ENCODE peak calls at places on chromosomes 3 and 15, in eight cellular contexts. R is testis, E is kidney tubule cell, W is myocyte, J is germinal center, Z is body of pancreas, B is C1 segment of cervical spinal cord, S is iPS-NIHi11. U is an unnamed sample.

GRCh38 chr3:14605744-14606143 is 45.8 kb upstream of the CCDC174 start:
- DNase-seq in R (no peak), E (no peak), W (no peak), J (no peak), Z (no peak), B (no peak), S (no peak), U (no peak)

GRCh38 chr3:190038050-190038631 is 82.6 kb downstream of the P3H2 start:
- DNase-seq in R (no peak), E (peak; percentile 82), W (peak; percentile 35), J (no peak), Z (no peak), B (no peak), S (peak; percentile 34), U (no peak)

GRCh38 chr3:175226444-175226843 is 367.3 kb downstream of the NAALADL2 start:
- DNase-seq in R (no peak), E (no peak), W (no peak), J (no peak), Z (no peak), B (no peak), S (no peak), U (no peak)

GRCh38 chr15:91926871-91927270 is 73.4 kb downstream of the SLCO3A1 start:
- DNase-seq in R (no peak), E (no peak), W (no peak), J (no peak), Z (no peak), B (no peak), S (no peak), U (no peak)

GRCh38 chr3:52521881-52522650 is 11.6 kb downstream of the NT5DC2 start:
- DNase-seq in R (no peak), E (no peak), W (no peak), J (no peak), Z (no peak), B (no peak), S (no peak), U (no peak)

GRCh38 chr3:163056874-163057497 is 1560.4 kb downstream of the OTOL1 start:
- DNase-seq in R (peak; percentile 79), E (peak; percentile 26), W (peak; percentile 62), J (peak; percentile 10), Z (peak; percentile 32), B (no peak), S (peak; percentile 74), U (peak; percentile 50)

GRCh38 chr3:186476044-186476468 is 68.1 kb downstream of the CRYGS start:
- DNase-seq in R (no peak), E (no peak), W (no peak), J (no peak), Z (no peak), B (peak; percentile 15), S (no peak), U (peak; percentile 43)

GRCh38 chr15:73190189-73190601 is 137.9 kb downstream of the NEO1 start:
- DNase-seq in R (no peak), E (no peak), W (peak; percentile 1), J (no peak), Z (no peak), B (no peak), S (no peak), U (no peak)

GRCh38 chr3:110995461-110996226 is 76.0 kb upstream of the NECTIN3 start:
- DNase-seq in R (no peak), E (peak; percentile 36), W (no peak), J (no peak), Z (no peak), B (no peak), S (no peak), U (no peak)

GRCh38 chr3:154421067-154421466 is 8.9 kb downstream of the GPR149 start:
- DNase-seq in R (peak; percentile 46), E (no peak), W (peak; percentile 45), J (no peak), Z (no peak), B (no peak), S (peak; percentile 17), U (no peak)

GRCh38 chr3:77078279-77078678 is 38.4 kb downstream of the ROBO2 start:
- DNase-seq in R (no peak), E (no peak), W (no peak), J (no peak), Z (no peak), B (no peak), S (no peak), U (no peak)

GRCh38 chr3:112594856-112595255 is 33.0 kb downstream of the SLC35A5 start:
- DNase-seq in R (no peak), E (no peak), W (no peak), J (no peak), Z (no peak), B (no peak), S (no peak), U (no peak)

GRCh38 chr3:193869221-193870201 is 266.4 kb upstream of the HES1 start:
- DNase-seq in R (no peak), E (peak; percentile 89), W (no peak), J (no peak), Z (no peak), B (no peak), S (peak; percentile 81), U (no peak)